ENCODE peak calls at places on chromosome 11, in four cellular contexts. One of them, this sample, is unnamed.

GRCh38 chr11:94791216-94791889 is 23.2 kb downstream of the AMOTL1 start:
- DNase-seq in frontal cortex: no peak
- DNase-seq in stimulated activated CD4-positive, alpha-beta T cell treated with anti-CD3 and anti-CD28 coated beads, TNF-alpha, amount 100 ng/mL, for 4 hours: no peak
- DNase-seq in activated CD4-positive, alpha-beta T cell treated with anti-CD3 and anti-CD28 coated beads, Interleukin-2, amount 50 U/mL, for 24 hours: no peak
- DNase-seq in this sample: no peak

GRCh38 chr11:21933095-21933494 is 259.8 kb upstream of the ANO5 start:
- DNase-seq in stimulated activated CD4-positive, alpha-beta T cell treated with anti-CD3 and anti-CD28 coated beads, TNF-alpha, amount 100 ng/mL, for 4 hours: no peak
- DNase-seq in frontal cortex: no peak
- DNase-seq in activated CD4-positive, alpha-beta T cell treated with anti-CD3 and anti-CD28 coated beads, Interleukin-2, amount 50 U/mL, for 24 hours: no peak
- DNase-seq in this sample: peak

GRCh38 chr11:72331761-72332160 is 87.8 kb upstream of the PHOX2A start:
- DNase-seq in frontal cortex: no peak
- DNase-seq in activated CD4-positive, alpha-beta T cell treated with anti-CD3 and anti-CD28 coated beads, Interleukin-2, amount 50 U/mL, for 24 hours: no peak
- DNase-seq in stimulated activated CD4-positive, alpha-beta T cell treated with anti-CD3 and anti-CD28 coated beads, TNF-alpha, amount 100 ng/mL, for 4 hours: no peak
- DNase-seq in this sample: no peak

GRCh38 chr11:1351278-1351937 is 38.3 kb upstream of the BRSK2 start:
- DNase-seq in activated CD4-positive, alpha-beta T cell treated with anti-CD3 and anti-CD28 coated beads, Interleukin-2, amount 50 U/mL, for 24 hours: no peak
- DNase-seq in stimulated activated CD4-positive, alpha-beta T cell treated with anti-CD3 and anti-CD28 coated beads, TNF-alpha, amount 100 ng/mL, for 4 hours: no peak
- DNase-seq in frontal cortex: no peak
- DNase-seq in this sample: peak

GRCh38 chr11:133946541-133947297 is 10.0 kb downstream of the IGSF9B start:
- DNase-seq in stimulated activated CD4-positive, alpha-beta T cell treated with anti-CD3 and anti-CD28 coated beads, TNF-alpha, amount 100 ng/mL, for 4 hours: no peak
- DNase-seq in frontal cortex: no peak
- DNase-seq in activated CD4-positive, alpha-beta T cell treated with anti-CD3 and anti-CD28 coated beads, Interleukin-2, amount 50 U/mL, for 24 hours: no peak
- DNase-seq in this sample: peak

GRCh38 chr11:100805509-100806199 is 118.6 kb downstream of the ARHGAP42 start:
- DNase-seq in stimulated activated CD4-positive, alpha-beta T cell treated with anti-CD3 and anti-CD28 coated beads, TNF-alpha, amount 100 ng/mL, for 4 hours: no peak
- DNase-seq in frontal cortex: no peak
- DNase-seq in activated CD4-positive, alpha-beta T cell treated with anti-CD3 and anti-CD28 coated beads, Interleukin-2, amount 50 U/mL, for 24 hours: no peak
- DNase-seq in this sample: no peak

GRCh38 chr11:68870470-68870869 is 28.8 kb upstream of the CPT1A start:
- DNase-seq in stimulated activated CD4-positive, alpha-beta T cell treated with anti-CD3 and anti-CD28 coated beads, TNF-alpha, amount 100 ng/mL, for 4 hours: no peak
- DNase-seq in frontal cortex: no peak
- DNase-seq in activated CD4-positive, alpha-beta T cell treated with anti-CD3 and anti-CD28 coated beads, Interleukin-2, amount 50 U/mL, for 24 hours: no peak
- DNase-seq in this sample: no peak

GRCh38 chr11:72579816-72580647 is 94.2 kb downstream of the PDE2A start:
- DNase-seq in activated CD4-positive, alpha-beta T cell treated with anti-CD3 and anti-CD28 coated beads, Interleukin-2, amount 50 U/mL, for 24 hours: no peak
- DNase-seq in stimulated activated CD4-positive, alpha-beta T cell treated with anti-CD3 and anti-CD28 coated beads, TNF-alpha, amount 100 ng/mL, for 4 hours: no peak
- DNase-seq in frontal cortex: no peak
- DNase-seq in this sample: no peak

GRCh38 chr11:127199306-127199801 is 198.8 kb upstream of the KIRREL3 start:
- DNase-seq in frontal cortex: no peak
- DNase-seq in activated CD4-positive, alpha-beta T cell treated with anti-CD3 and anti-CD28 coated beads, Interleukin-2, amount 50 U/mL, for 24 hours: no peak
- DNase-seq in stimulated activated CD4-positive, alpha-beta T cell treated with anti-CD3 and anti-CD28 coated beads, TNF-alpha, amount 100 ng/mL, for 4 hours: no peak
- DNase-seq in this sample: no peak

GRCh38 chr11:86896486-86896885 is 58.7 kb downstream of the FZD4 start:
- DNase-seq in activated CD4-positive, alpha-beta T cell treated with anti-CD3 and anti-CD28 coated beads, Interleukin-2, amount 50 U/mL, for 24 hours: no peak
- DNase-seq in frontal cortex: no peak
- DNase-seq in stimulated activated CD4-positive, alpha-beta T cell treated with anti-CD3 and anti-CD28 coated beads, TNF-alpha, amount 100 ng/mL, for 4 hours: no peak
- DNase-seq in this sample: peak

GRCh38 chr11:92886243-92886905 is 83.1 kb upstream of the MTNR1B start:
- DNase-seq in stimulated activated CD4-positive, alpha-beta T cell treated with anti-CD3 and anti-CD28 coated beads, TNF-alpha, amount 100 ng/mL, for 4 hours: no peak
- DNase-seq in activated CD4-positive, alpha-beta T cell treated with anti-CD3 and anti-CD28 coated beads, Interleukin-2, amount 50 U/mL, for 24 hours: no peak
- DNase-seq in frontal cortex: peak
- DNase-seq in this sample: peak

GRCh38 chr11:33147559-33147958 is 13.7 kb downstream of the CSTF3 start:
- DNase-seq in stimulated activated CD4-positive, alpha-beta T cell treated with anti-CD3 and anti-CD28 coated beads, TNF-alpha, amount 100 ng/mL, for 4 hours: no peak
- DNase-seq in activated CD4-positive, alpha-beta T cell treated with anti-CD3 and anti-CD28 coated beads, Interleukin-2, amount 50 U/mL, for 24 hours: no peak
- DNase-seq in frontal cortex: no peak
- DNase-seq in this sample: no peak

GRCh38 chr11:74321487-74322188 is 10.2 kb upstream of the P4HA3 start:
- DNase-seq in stimulated activated CD4-positive, alpha-beta T cell treated with anti-CD3 and anti-CD28 coated beads, TNF-alpha, amount 100 ng/mL, for 4 hours: no peak
- DNase-seq in frontal cortex: no peak
- DNase-seq in activated CD4-positive, alpha-beta T cell treated with anti-CD3 and anti-CD28 coated beads, Interleukin-2, amount 50 U/mL, for 24 hours: no peak
- DNase-seq in this sample: peak

GRCh38 chr11:9138612-9139579 is 47.5 kb upstream of the SCUBE2 start:
- DNase-seq in stimulated activated CD4-positive, alpha-beta T cell treated with anti-CD3 and anti-CD28 coated beads, TNF-alpha, amount 100 ng/mL, for 4 hours: peak
- DNase-seq in activated CD4-positive, alpha-beta T cell treated with anti-CD3 and anti-CD28 coated beads, Interleukin-2, amount 50 U/mL, for 24 hours: no peak
- DNase-seq in frontal cortex: peak
- DNase-seq in this sample: peak

GRCh38 chr11:17786824-17787525 is 52.4 kb downstream of the KCNC1 start:
- DNase-seq in frontal cortex: no peak
- DNase-seq in activated CD4-positive, alpha-beta T cell treated with anti-CD3 and anti-CD28 coated beads, Interleukin-2, amount 50 U/mL, for 24 hours: no peak
- DNase-seq in stimulated activated CD4-positive, alpha-beta T cell treated with anti-CD3 and anti-CD28 coated beads, TNF-alpha, amount 100 ng/mL, for 4 hours: no peak
- DNase-seq in this sample: no peak

GRCh38 chr11:87536565-87536964 is 498.8 kb downstream of the TMEM135 start:
- DNase-seq in frontal cortex: no peak
- DNase-seq in activated CD4-positive, alpha-beta T cell treated with anti-CD3 and anti-CD28 coated beads, Interleukin-2, amount 50 U/mL, for 24 hours: no peak
- DNase-seq in stimulated activated CD4-positive, alpha-beta T cell treated with anti-CD3 and anti-CD28 coated beads, TNF-alpha, amount 100 ng/mL, for 4 hours: no peak
- DNase-seq in this sample: no peak

GRCh38 chr11:12008790-12009616 is 577 bp upstream of the DKK3 start:
- DNase-seq in frontal cortex: peak
- DNase-seq in stimulated activated CD4-positive, alpha-beta T cell treated with anti-CD3 and anti-CD28 coated beads, TNF-alpha, amount 100 ng/mL, for 4 hours: no peak
- DNase-seq in activated CD4-positive, alpha-beta T cell treated with anti-CD3 and anti-CD28 coated beads, Interleukin-2, amount 50 U/mL, for 24 hours: no peak
- DNase-seq in this sample: no peak

GRCh38 chr11:12179019-12179418 is 68.6 kb downstream of the MICAL2 start:
- DNase-seq in frontal cortex: no peak
- DNase-seq in stimulated activated CD4-positive, alpha-beta T cell treated with anti-CD3 and anti-CD28 coated beads, TNF-alpha, amount 100 ng/mL, for 4 hours: no peak
- DNase-seq in activated CD4-positive, alpha-beta T cell treated with anti-CD3 and anti-CD28 coated beads, Interleukin-2, amount 50 U/mL, for 24 hours: no peak
- DNase-seq in this sample: peak

GRCh38 chr11:70782401-70782913 is 384.1 kb downstream of the CTTN start:
- DNase-seq in activated CD4-positive, alpha-beta T cell treated with anti-CD3 and anti-CD28 coated beads, Interleukin-2, amount 50 U/mL, for 24 hours: no peak
- DNase-seq in stimulated activated CD4-positive, alpha-beta T cell treated with anti-CD3 and anti-CD28 coated beads, TNF-alpha, amount 100 ng/mL, for 4 hours: no peak
- DNase-seq in frontal cortex: no peak
- DNase-seq in this sample: no peak

GRCh38 chr11:86230196-86230813 is 14.2 kb upstream of the EED start:
- DNase-seq in frontal cortex: no peak
- DNase-seq in stimulated activated CD4-positive, alpha-beta T cell treated with anti-CD3 and anti-CD28 coated beads, TNF-alpha, amount 100 ng/mL, for 4 hours: no peak
- DNase-seq in activated CD4-positive, alpha-beta T cell treated with anti-CD3 and anti-CD28 coated beads, Interleukin-2, amount 50 U/mL, for 24 hours: no peak
- DNase-seq in this sample: no peak

GRCh38 chr11:123188508-123189165 is 6.4 kb downstream of the CLMP start:
- DNase-seq in activated CD4-positive, alpha-beta T cell treated with anti-CD3 and anti-CD28 coated beads, Interleukin-2, amount 50 U/mL, for 24 hours: no peak
- DNase-seq in frontal cortex: peak
- DNase-seq in stimulated activated CD4-positive, alpha-beta T cell treated with anti-CD3 and anti-CD28 coated beads, TNF-alpha, amount 100 ng/mL, for 4 hours: no peak
- DNase-seq in this sample: no peak

GRCh38 chr11:65640483-65641207 is 2.7 kb downstream of the SIPA1 start:
- DNase-seq in frontal cortex: no peak
- DNase-seq in stimulated activated CD4-positive, alpha-beta T cell treated with anti-CD3 and anti-CD28 coated beads, TNF-alpha, amount 100 ng/mL, for 4 hours: no peak
- DNase-seq in activated CD4-positive, alpha-beta T cell treated with anti-CD3 and anti-CD28 coated beads, Interleukin-2, amount 50 U/mL, for 24 hours: no peak
- DNase-seq in this sample: no peak

GRCh38 chr11:84922836-84923235 is 704.3 kb downstream of the DLG2 start:
- DNase-seq in activated CD4-positive, alpha-beta T cell treated with anti-CD3 and anti-CD28 coated beads, Interleukin-2, amount 50 U/mL, for 24 hours: no peak
- DNase-seq in stimulated activated CD4-positive, alpha-beta T cell treated with anti-CD3 and anti-CD28 coated beads, TNF-alpha, amount 100 ng/mL, for 4 hours: no peak
- DNase-seq in frontal cortex: no peak
- DNase-seq in this sample: no peak

GRCh38 chr11:48006301-48006992 is 26.1 kb downstream of the PTPRJ start:
- DNase-seq in frontal cortex: no peak
- DNase-seq in stimulated activated CD4-positive, alpha-beta T cell treated with anti-CD3 and anti-CD28 coated beads, TNF-alpha, amount 100 ng/mL, for 4 hours: no peak
- DNase-seq in activated CD4-positive, alpha-beta T cell treated with anti-CD3 and anti-CD28 coated beads, Interleukin-2, amount 50 U/mL, for 24 hours: peak
- DNase-seq in this sample: peak

GRCh38 chr11:68792400-68792955 is 41.2 kb upstream of the TESMIN start:
- DNase-seq in stimulated activated CD4-positive, alpha-beta T cell treated with anti-CD3 and anti-CD28 coated beads, TNF-alpha, amount 100 ng/mL, for 4 hours: no peak
- DNase-seq in frontal cortex: no peak
- DNase-seq in activated CD4-positive, alpha-beta T cell treated with anti-CD3 and anti-CD28 coated beads, Interleukin-2, amount 50 U/mL, for 24 hours: no peak
- DNase-seq in this sample: no peak

GRCh38 chr11:64051297-64051696 is 15.6 kb downstream of the FLRT1 start:
- DNase-seq in stimulated activated CD4-positive, alpha-beta T cell treated with anti-CD3 and anti-CD28 coated beads, TNF-alpha, amount 100 ng/mL, for 4 hours: no peak
- DNase-seq in frontal cortex: no peak
- DNase-seq in activated CD4-positive, alpha-beta T cell treated with anti-CD3 and anti-CD28 coated beads, Interleukin-2, amount 50 U/mL, for 24 hours: no peak
- DNase-seq in this sample: no peak